ENCODE peak calls at places on chromosome 16, in five cellular contexts. V, Q, R, S and C are unnamed samples.

GRCh38 chr16:56221995-56222394 is 30.7 kb downstream of the GNAO1 start:
- DNase-seq in Q (no peak), R (no peak), S (no peak), V (no peak), C (no peak)

GRCh38 chr16:27285676-27286196 is 17.2 kb upstream of the NSMCE1 start:
- DNase-seq in R (peak), S (no peak), V (no peak), Q (no peak), C (no peak)

GRCh38 chr16:12092347-12092882 is 115.9 kb downstream of the SNX29 start:
- DNase-seq in V (no peak), S (no peak), Q (no peak), R (no peak), C (no peak)

GRCh38 chr16:85166699-85167588 is 54.7 kb upstream of the CIBAR2 start:
- DNase-seq in R (peak), V (no peak), S (peak), Q (no peak), C (no peak)

GRCh38 chr16:71287903-71288302 is 1.3 kb downstream of the CMTR2 start:
- DNase-seq in R (no peak), Q (no peak), S (no peak), V (peak), C (no peak)

GRCh38 chr16:4344659-4345438 is 6.3 kb downstream of the PAM16 start:
- DNase-seq in S (peak), Q (no peak), V (no peak), R (no peak), C (no peak)

GRCh38 chr16:67874147-67874771 is 1.4 kb downstream of the EDC4 start:
- DNase-seq in V (no peak), R (no peak), Q (no peak), S (no peak), C (no peak)

GRCh38 chr16:56999409-57000270 is 10.3 kb downstream of the NLRC5 start:
- DNase-seq in R (no peak), Q (peak), V (no peak), S (no peak), C (no peak)

GRCh38 chr16:78240459-78241222 is 141.2 kb downstream of the WWOX start:
- DNase-seq in R (no peak), V (peak), S (peak), Q (peak), C (no peak)

GRCh38 chr16:80347900-80348299 is 192.9 kb upstream of the DYNLRB2 start:
- DNase-seq in S (peak), V (no peak), R (peak), Q (peak), C (peak)

GRCh38 chr16:80667258-80667560 is 126.4 kb downstream of the DYNLRB2 start:
- DNase-seq in S (no peak), Q (no peak), V (no peak), R (no peak), C (no peak)

GRCh38 chr16:85328665-85329058 is 216.4 kb upstream of the CIBAR2 start:
- DNase-seq in S (no peak), R (no peak), Q (no peak), V (peak), C (no peak)

GRCh38 chr16:28930652-28931051 is 1.1 kb upstream of the CD19 start:
- DNase-seq in Q (no peak), R (no peak), S (no peak), V (peak), C (no peak)

GRCh38 chr16:2365895-2366294 is 25.4 kb upstream of the ABCA3 start:
- DNase-seq in R (no peak), Q (no peak), V (no peak), S (no peak), C (no peak)

GRCh38 chr16:56848056-56848936 is 16.7 kb upstream of the SLC12A3 start:
- DNase-seq in V (no peak), R (no peak), S (peak), Q (peak), C (no peak)

GRCh38 chr16:84059111-84059510 is 16.5 kb upstream of the SLC38A8 start:
- DNase-seq in R (no peak), Q (no peak), V (no peak), S (no peak), C (no peak)

GRCh38 chr16:76483510-76483909 is 206.3 kb downstream of the CNTNAP4 start:
- DNase-seq in Q (no peak), R (no peak), V (no peak), S (no peak), C (no peak)

GRCh38 chr16:19213885-19214284 is 45.8 kb downstream of the SYT17 start:
- DNase-seq in S (no peak), V (no peak), R (no peak), Q (no peak), C (no peak)

GRCh38 chr16:5024632-5025031 is 9.1 kb downstream of the NAGPA start:
- DNase-seq in S (peak), R (no peak), V (peak), Q (no peak), C (no peak)

GRCh38 chr16:2236362-2237075 is at the start of gene DNASE1L2:
- DNase-seq in Q (no peak), V (peak), S (peak), R (no peak), C (no peak)

GRCh38 chr16:1773703-1774455 is 945 bp upstream of the MRPS34 start:
- DNase-seq in V (no peak), R (peak), S (no peak), Q (no peak), C (no peak)

GRCh38 chr16:56631832-56632159 is 663 bp upstream of the MT1M start:
- DNase-seq in S (no peak), V (no peak), Q (no peak), R (no peak), C (no peak)

GRCh38 chr16:57591086-57591869 is 37.2 kb upstream of the ADGRG1 start:
- DNase-seq in Q (peak), V (peak), R (peak), S (peak), C (peak)

GRCh38 chr16:58137581-58137980 is 8.4 kb upstream of the CFAP20 start:
- DNase-seq in S (no peak), V (no peak), Q (no peak), R (no peak), C (no peak)

GRCh38 chr16:28168991-28169554 is 42.7 kb downstream of the XPO6 start:
- DNase-seq in S (no peak), V (no peak), Q (no peak), R (no peak), C (no peak)

GRCh38 chr16:81723098-81723723 is 55.9 kb upstream of the PLCG2 start:
- DNase-seq in R (no peak), V (peak), Q (peak), S (peak), C (no peak)

GRCh38 chr16:3728424-3729160 is 11.3 kb upstream of the TRAP1 start:
- DNase-seq in S (no peak), R (no peak), V (no peak), Q (no peak), C (no peak)

GRCh38 chr16:75401697-75402096 is 31.6 kb downstream of the CFDP1 start:
- DNase-seq in R (no peak), S (no peak), V (no peak), Q (no peak), C (no peak)

GRCh38 chr16:85523602-85524364 is 89.3 kb upstream of the GSE1 start:
- DNase-seq in V (peak), Q (peak), R (peak), S (peak), C (peak)

GRCh38 chr16:51816929-51817328 is 665.9 kb upstream of the SALL1 start:
- DNase-seq in R (no peak), Q (no peak), S (no peak), V (no peak), C (no peak)

GRCh38 chr16:8679156-8679555 is 4.7 kb downstream of the ABAT start:
- DNase-seq in Q (peak), S (peak), V (no peak), R (no peak), C (no peak)

GRCh38 chr16:4613636-4614570 is 785 bp downstream of the UBALD1 start:
- DNase-seq in R (no peak), Q (no peak), V (peak), S (peak), C (no peak)

GRCh38 chr16:66798162-66798561 is 3.2 kb downstream of the TERB1 start:
- DNase-seq in V (no peak), Q (no peak), S (no peak), R (no peak), C (no peak)

GRCh38 chr16:10343124-10343760 is 42.6 kb upstream of the ATF7IP2 start:
- DNase-seq in S (no peak), Q (no peak), R (no peak), V (no peak), C (no peak)

GRCh38 chr16:10349851-10350250 is 36.0 kb upstream of the ATF7IP2 start:
- DNase-seq in V (no peak), R (no peak), S (no peak), Q (no peak), C (no peak)

GRCh38 chr16:10339777-10340752 is 45.8 kb upstream of the ATF7IP2 start:
- DNase-seq in R (no peak), Q (no peak), V (no peak), S (no peak), C (no peak)

DNA sequence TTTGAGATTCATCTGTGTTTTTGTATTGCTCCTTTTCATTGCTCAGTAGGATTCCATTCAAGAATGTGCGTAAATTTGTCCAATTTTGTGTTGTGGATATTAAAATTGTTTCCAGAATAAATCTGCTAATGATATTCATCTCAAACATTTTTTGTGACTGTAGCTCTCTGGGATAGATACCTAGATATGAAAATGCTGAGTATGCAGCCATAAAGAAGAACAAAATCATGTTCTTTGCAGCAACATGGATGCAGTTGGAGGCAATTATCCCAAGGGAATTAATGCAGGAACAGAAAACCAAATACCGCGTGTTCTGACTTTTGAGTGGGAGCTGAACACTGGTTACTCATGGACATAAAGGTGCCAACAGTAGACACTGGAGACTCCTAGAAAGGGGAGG is 40.2 kb upstream of the ATF7IP2 start:
- DNase-seq in R (no peak), V (no peak), S (no peak), Q (no peak), C (no peak)
- TF ChIP-seq CTCF in R (no peak), V (no peak), S (no peak), Q (no peak), C (no peak)

DNA sequence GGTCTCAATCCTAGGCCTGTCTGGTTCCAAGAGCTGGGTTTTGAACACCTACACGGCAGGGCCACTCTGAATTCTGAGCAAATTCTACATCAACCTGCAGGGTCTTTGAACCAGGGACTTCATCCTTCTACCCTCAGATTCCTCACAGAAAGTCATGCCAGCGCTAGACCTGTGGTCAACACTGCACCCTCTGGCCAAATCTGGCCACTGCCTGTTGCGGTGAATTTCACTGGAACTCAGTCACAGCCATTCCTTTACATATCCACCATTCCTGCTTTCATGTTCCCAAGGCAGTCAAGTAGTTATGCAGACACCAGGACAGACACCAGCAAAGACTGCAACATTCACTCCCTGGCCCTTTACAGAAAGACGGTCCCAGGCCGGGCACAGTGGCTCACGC is 144.6 kb downstream of the C16orf95 start:
- DNase-seq in R (no peak), V (peak), S (no peak), Q (no peak), C (no peak)
- TF ChIP-seq CTCF in R (no peak), V (peak), S (no peak), Q (no peak), C (peak)

DNA sequence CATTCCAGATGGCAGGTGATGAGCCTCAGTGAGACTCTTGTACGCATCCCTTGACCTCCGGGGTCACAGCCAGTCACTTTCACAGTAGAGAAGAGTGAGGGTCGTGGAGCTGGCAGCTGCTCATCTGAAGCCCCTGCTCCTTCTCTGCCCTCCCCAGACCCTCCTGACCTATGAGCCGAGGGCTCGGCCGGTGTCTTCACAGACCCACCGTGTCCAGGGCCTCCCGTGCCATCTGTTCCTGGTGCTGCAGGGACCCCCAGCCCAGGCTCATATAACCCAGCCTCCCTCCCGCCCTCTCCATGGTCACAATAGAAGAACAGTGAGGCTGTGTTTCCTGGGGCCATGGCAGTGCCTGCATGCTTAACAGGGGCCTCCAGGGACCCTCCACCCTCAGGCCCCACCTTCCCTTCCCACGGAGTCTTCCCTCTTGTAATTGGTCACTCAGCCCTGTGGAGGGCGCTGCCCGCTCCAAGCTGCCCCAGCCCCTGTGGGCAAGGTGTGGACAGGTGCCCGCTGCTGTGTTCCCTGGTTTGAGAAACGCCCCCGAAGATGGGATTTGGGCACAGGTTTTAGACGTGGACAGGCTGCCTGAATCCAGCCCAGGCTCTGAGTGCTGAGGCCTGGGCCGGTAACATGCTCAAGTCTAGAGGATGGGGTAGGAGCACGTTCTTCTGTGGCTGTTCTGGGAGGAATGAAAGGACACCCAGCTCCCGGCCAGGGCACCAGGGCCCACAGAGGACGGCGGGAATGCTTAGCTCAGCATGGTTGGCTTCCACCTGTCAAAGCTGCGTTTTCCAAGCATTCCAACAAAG is 38.7 kb downstream of the ACSF3 start:
- DNase-seq in S (no peak), R (peak), Q (no peak), V (no peak), C (no peak)
- TF ChIP-seq CTCF in S (no peak), R (no peak), Q (peak), V (peak), C (no peak)

DNA sequence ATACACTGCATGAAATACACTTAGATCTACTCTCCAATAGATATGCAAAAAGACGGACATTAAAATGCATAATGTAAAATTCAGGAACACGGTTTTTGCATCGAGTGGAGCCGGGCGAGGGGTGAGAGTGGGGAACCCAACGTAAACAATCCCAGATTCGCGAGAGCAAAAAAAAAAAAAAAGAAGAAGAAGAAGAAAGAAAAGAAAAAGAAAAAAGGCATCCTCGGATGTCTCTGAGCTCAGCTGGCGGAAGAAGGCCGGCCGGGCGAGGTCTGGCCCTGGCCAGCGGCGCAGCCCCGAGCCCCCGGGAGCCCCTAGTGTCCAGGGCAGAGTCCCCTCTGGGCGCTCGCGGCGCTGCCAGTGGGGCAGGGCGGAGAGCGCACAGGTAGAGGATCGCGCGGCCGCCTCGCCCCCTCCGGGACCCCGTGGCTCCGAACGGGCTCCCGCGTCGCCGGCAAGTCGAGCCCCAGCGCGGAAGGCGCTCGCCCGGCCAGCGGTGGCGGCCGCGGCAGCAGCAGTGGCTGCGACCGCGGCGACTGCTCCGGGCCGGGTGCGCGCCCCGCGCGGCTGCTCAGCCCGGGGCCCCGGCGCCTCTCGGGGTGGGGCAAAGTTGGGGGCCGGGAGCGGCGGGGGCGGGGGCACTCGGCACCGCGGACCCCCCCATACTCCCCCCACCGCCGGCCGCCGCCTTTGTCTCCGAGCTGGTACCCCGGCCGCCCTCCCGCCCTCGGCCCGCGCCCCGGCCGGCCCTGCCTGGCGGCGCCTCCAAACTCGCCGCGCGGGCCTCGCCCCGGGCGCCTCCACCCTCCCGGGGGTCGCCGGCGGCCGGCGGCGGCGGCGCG is 9.7 kb upstream of the ZFHX3 start:
- DNase-seq in V (peak), Q (no peak), S (peak), R (peak), C (no peak)
- TF ChIP-seq CTCF in V (peak), Q (peak), S (peak), R (peak), C (peak)

DNA sequence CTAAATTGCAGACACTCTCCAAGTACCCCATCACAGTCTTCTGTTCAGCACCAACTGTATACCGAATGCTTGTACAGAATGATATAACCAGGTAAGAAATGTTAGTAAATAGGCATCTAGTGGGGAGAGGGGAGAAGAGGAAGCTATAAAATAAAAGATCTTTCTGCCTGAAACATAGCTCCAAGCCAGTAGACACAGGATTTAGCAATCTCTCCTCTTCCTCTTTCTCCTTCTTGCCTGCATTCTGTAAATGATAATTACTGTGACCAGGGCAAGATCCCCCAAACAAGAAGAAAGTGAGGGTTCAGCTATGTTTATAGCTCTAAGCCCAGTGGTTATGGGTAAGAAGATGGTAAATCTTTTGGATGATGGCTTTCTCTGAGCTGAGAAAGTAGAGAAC is 17.9 kb downstream of the ACSM3 start:
- DNase-seq in R (no peak), Q (no peak), V (no peak), S (no peak), C (no peak)
- TF ChIP-seq CTCF in R (no peak), Q (no peak), V (no peak), S (no peak), C (no peak)

GRCh38 chr16:62870554-62870953 is 834.3 kb upstream of the CDH8 start:
- DNase-seq in Q (no peak), V (no peak), R (no peak), S (no peak), C (no peak)

GRCh38 chr16:62872339-62872738 is 836.1 kb upstream of the CDH8 start:
- DNase-seq in V (no peak), Q (no peak), S (no peak), R (no peak), C (no peak)

DNA sequence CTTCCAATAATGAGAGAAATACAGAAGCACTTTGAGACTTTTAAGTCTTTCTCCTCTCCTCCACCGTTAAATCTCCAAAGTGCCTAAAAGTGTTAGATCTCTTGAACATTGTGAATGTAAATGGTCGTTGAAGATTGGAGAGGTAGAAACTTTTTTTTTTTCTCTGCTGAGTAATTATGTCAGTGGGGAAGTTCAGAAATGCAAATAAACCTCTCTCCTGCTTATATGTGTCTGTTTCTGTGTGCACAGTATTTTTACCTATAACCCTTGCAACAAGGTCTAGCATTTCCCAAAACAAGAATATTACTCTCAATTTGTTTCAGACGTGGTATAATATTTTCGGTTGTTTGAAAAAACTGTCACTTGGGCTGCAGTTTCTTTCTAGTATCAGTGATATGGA is 833.6 kb upstream of the CDH8 start:
- DNase-seq in R (no peak), S (no peak), Q (no peak), V (no peak), C (no peak)
- TF ChIP-seq CTCF in R (no peak), S (no peak), Q (no peak), V (no peak), C (no peak)

GRCh38 chr16:30650369-30651123 is at the start of gene PRR14:
- DNase-seq in S (peak), Q (peak), R (peak), V (peak), C (peak)
- TF ChIP-seq CTCF in S (peak), Q (peak), R (peak), V (peak), C (no peak)

GRCh38 chr16:49513040-49513439 is 139.4 kb downstream of the C16orf78 start:
- DNase-seq in V (peak), S (no peak), Q (no peak), R (no peak), C (no peak)
- TF ChIP-seq CTCF in V (peak), S (no peak), Q (no peak), R (peak), C (peak)